ENCODE peak calls at places on chromosome 1, in ten cellular contexts. A is left ventricle myocardium inferior; X is right cardiac atrium; U is prostate gland; M is hepatocyte; Z is activated CD4-positive, CD25-positive, alpha-beta regulatory T cell treated with anti-CD3 and anti-CD28 coated beads, Interleukin-2, amount 50 U/mL, for 16 hours; L is NCI-H1417 treated with DMSO at 0.1 percent for 48 hours; D is IMR-90; J is activated gamma-delta T cell treated with anti-CD3 and anti-CD28 coated beads, Interleukin-2, amount 50 U/mL, for 16 hours; Y is stimulated activated CD4-positive, alpha-beta T cell treated with anti-CD3 and anti-CD28 coated beads, Interleukin-1b, Interleukin-23, amount 100 ng/mL, for 1 hour. C is an unnamed sample.

GRCh38 chr1:73914994-73915393 is 283.0 kb downstream of the LRRIQ3 start:
- DNase-seq in A (no peak), X (no peak), U (no peak), M (no peak), Z (no peak), L (no peak), D (no peak), J (no peak), Y (no peak), C (no peak)

GRCh38 chr1:221164029-221164428 is 284.8 kb downstream of the HLX start:
- DNase-seq in A (no peak), X (no peak), U (no peak), M (no peak), Z (no peak), L (no peak), D (peak; percentile 49), J (no peak), Y (no peak), C (no peak)

GRCh38 chr1:182035097-182035770 is 26.3 kb downstream of the ZNF648 start:
- DNase-seq in A (no peak), X (no peak), U (no peak), M (no peak), Z (no peak), L (no peak), D (no peak), J (no peak), Y (no peak), C (no peak)

GRCh38 chr1:83318361-83318760 is 680.6 kb downstream of the TTLL7 start:
- DNase-seq in A (no peak), X (no peak), U (no peak), M (no peak), Z (no peak), L (no peak), D (no peak), J (no peak), Y (no peak), C (no peak)

GRCh38 chr1:222394224-222394623 is 153.7 kb downstream of the HHIPL2 start:
- DNase-seq in A (no peak), X (no peak), U (no peak), M (no peak), Z (no peak), L (no peak), D (no peak), J (no peak), Y (no peak), C (no peak)

GRCh38 chr1:184745929-184746583 is 8.6 kb downstream of the EDEM3 start:
- DNase-seq in A (no peak), X (no peak), U (no peak), M (no peak), Z (peak; percentile 10), L (no peak), D (no peak), J (no peak), Y (no peak), C (no peak)

GRCh38 chr1:83761977-83762376 is 237.0 kb downstream of the TTLL7 start:
- DNase-seq in A (no peak), X (no peak), U (no peak), M (no peak), Z (no peak), L (no peak), D (no peak), J (no peak), Y (no peak), C (no peak)

GRCh38 chr1:229221106-229222019 is 49.5 kb upstream of the RAB4A start:
- DNase-seq in A (no peak), X (no peak), U (peak; percentile 92), M (peak; percentile 88), Z (no peak), L (peak; percentile 90), D (peak; percentile 36), J (no peak), Y (no peak), C (no peak)

GRCh38 chr1:59484090-59484489 is 187.2 kb downstream of the FGGY start:
- DNase-seq in A (no peak), X (no peak), U (no peak), M (peak; percentile 35), Z (no peak), L (no peak), D (peak; percentile 94), J (no peak), Y (no peak), C (no peak)

GRCh38 chr1:42698081-42698813 is 16.0 kb downstream of the YBX1 start:
- DNase-seq in A (no peak), X (no peak), U (no peak), M (no peak), Z (no peak), L (no peak), D (no peak), J (no peak), Y (no peak), C (no peak)

GRCh38 chr1:146016891-146017290 is 4.6 kb downstream of the HJV start:
- DNase-seq in A (no peak), X (no peak), U (no peak), M (no peak), Z (no peak), L (no peak), D (no peak), J (no peak), Y (no peak), C (no peak)

GRCh38 chr1:246787781-246788513 is 63.7 kb downstream of the SCCPDH start:
- DNase-seq in A (no peak), X (no peak), U (no peak), M (no peak), Z (no peak), L (no peak), D (no peak), J (no peak), Y (no peak), C (no peak)

GRCh38 chr1:84853743-84854721 is 39.0 kb downstream of the LPAR3 start:
- DNase-seq in A (no peak), X (no peak), U (no peak), M (peak; percentile 66), Z (peak; percentile 10), L (no peak), D (peak; percentile 85), J (peak; percentile 21), Y (no peak), C (no peak)

C was measured in sigmoid colon.